ENCODE peak calls at places on chromosomes 5 and 9, in four cellular contexts. C is HCT116; B is stimulated activated naive CD8-positive, alpha-beta T cell treated with anti-CD3 and anti-CD28 coated beads, Interleukin-15, Interleukin-2, amounts not matched to agents 100 U/mL and 50 U/mL, for 24 hours; G is pancreas. R is an unnamed sample.
A peak's percentile ranks its signal among the peaks of the same experiment; 100 is the strongest.

GRCh38 chr9:113349434-113350337 is at the start of gene BSPRY:
- ATAC-seq in B (peak; percentile 38), G (peak; percentile 87), C (peak; percentile 94), R (peak; percentile 63)

GRCh38 chr5:163735069-163735468 is 229.7 kb downstream of the MAT2B start:
- ATAC-seq in G (no peak), C (no peak), B (no peak), R (no peak)

GRCh38 chr5:68130253-68130652 is 85.3 kb upstream of the PIK3R1 start:
- ATAC-seq in B (no peak), C (no peak), G (no peak), R (no peak)

GRCh38 chr5:80374188-80374587 is 33.7 kb upstream of the ZFYVE16 start:
- ATAC-seq in B (no peak), C (no peak), G (no peak), R (no peak)

GRCh38 chr9:2939368-2939767 is 95.5 kb upstream of the PUM3 start:
- ATAC-seq in G (no peak), C (no peak), B (no peak), R (no peak)

GRCh38 chr9:110543631-110544051 is 35.9 kb downstream of the SVEP1 start:
- ATAC-seq in B (no peak), C (no peak), G (no peak), R (no peak)

GRCh38 chr5:135242496-135243193 is 156.4 kb downstream of the MACROH2A1 start:
- ATAC-seq in B (no peak), C (no peak), G (peak; percentile 26), R (no peak)

GRCh38 chr9:134294228-134295071 is 31.8 kb upstream of the RXRA start:
- ATAC-seq in G (no peak), B (no peak), C (no peak), R (no peak)

GRCh38 chr9:89949116-89949515 is 344.3 kb downstream of the GADD45G start:
- ATAC-seq in C (no peak), G (no peak), B (no peak), R (no peak)

GRCh38 chr5:88769165-88769564 is 113.8 kb downstream of the MEF2C start:
- ATAC-seq in C (no peak), G (peak; percentile 30), B (no peak), R (no peak)

GRCh38 chr5:14922456-14922855 is 50.9 kb upstream of the ANKH start:
- ATAC-seq in B (no peak), G (peak; percentile 87), C (no peak), R (no peak)

GRCh38 chr5:36658016-36658415 is 51.6 kb downstream of the SLC1A3 start:
- ATAC-seq in C (peak; percentile 31), G (no peak), B (no peak), R (no peak)

GRCh38 chr9:36594228-36594627 is 21.5 kb downstream of the MELK start:
- ATAC-seq in C (no peak), B (no peak), G (no peak), R (no peak)

GRCh38 chr9:81804306-81804705 is 115.0 kb upstream of the TLE1 start:
- ATAC-seq in G (no peak), B (no peak), C (no peak), R (no peak)

GRCh38 chr9:125142560-125143376 is 560 bp downstream of the SCAI start:
- ATAC-seq in C (no peak), G (no peak), B (no peak), R (peak; percentile 60)

R was measured in stimulated activated memory B cell treated with anti-CD40 and anti-IgM and Interleukin-4, amounts not matched to agents 10 μg/mL and 1 μg/mL and 100 μg/mL, for 72 hours.